ENCODE peak calls at places on chromosomes 5 and 9, in five cellular contexts. W is neural crest cell, U is astrocyte of the spinal cord, O is GM12878, P is HCT116. Q is an unnamed sample.

GRCh38 chr5:82910905-82911304 is 166.3 kb downstream of the TMEM167A start:
- DNase-seq in W (no peak), U (no peak), O (no peak), P (no peak), Q (no peak)

GRCh38 chr9:86413966-86414880 is 60.0 kb upstream of the TUT7 start:
- DNase-seq in W (no peak), U (peak), O (no peak), P (no peak), Q (no peak)

GRCh38 chr5:125756456-125756855 is 666.8 kb upstream of the GRAMD2B start:
- DNase-seq in W (no peak), U (no peak), O (no peak), P (no peak), Q (no peak)

GRCh38 chr5:146622391-146622790 is 106.4 kb upstream of the GPR151 start:
- DNase-seq in W (no peak), U (no peak), O (no peak), P (no peak), Q (no peak)

GRCh38 chr9:18124760-18125159 is 349.2 kb upstream of the ADAMTSL1 start:
- DNase-seq in W (no peak), U (peak), O (no peak), P (no peak), Q (peak)

GRCh38 chr5:139912804-139913203 is 117.2 kb downstream of the PSD2 start:
- DNase-seq in W (no peak), U (no peak), O (no peak), P (no peak), Q (no peak)

GRCh38 chr9:123360161-123361085 is 4.4 kb downstream of the CRB2 start:
- DNase-seq in W (peak), U (no peak), O (no peak), P (no peak), Q (no peak)

GRCh38 chr5:124706729-124707361 is 39.6 kb downstream of the ZNF608 start:
- DNase-seq in W (no peak), U (peak), O (no peak), P (no peak), Q (peak)

GRCh38 chr5:43798740-43799139 is 195.8 kb downstream of the NNT start:
- DNase-seq in W (no peak), U (no peak), O (no peak), P (no peak), Q (no peak)

GRCh38 chr9:71816782-71817549 is 48.7 kb upstream of the CEMIP2 start:
- DNase-seq in W (no peak), U (no peak), O (no peak), P (no peak), Q (no peak)

GRCh38 chr9:123812984-123813383 is 116.9 kb downstream of the DENND1A start:
- DNase-seq in W (no peak), U (no peak), O (no peak), P (no peak), Q (no peak)

GRCh38 chr5:155700333-155700732 is 626.6 kb upstream of the SGCD start:
- DNase-seq in W (no peak), U (no peak), O (no peak), P (no peak), Q (no peak)

GRCh38 chr5:36629729-36630128 is 23.3 kb downstream of the SLC1A3 start:
- DNase-seq in W (no peak), U (no peak), O (no peak), P (no peak), Q (no peak)

GRCh38 chr5:130138406-130139060 is 234.3 kb downstream of the CHSY3 start:
- DNase-seq in W (no peak), U (peak), O (no peak), P (no peak), Q (no peak)

GRCh38 chr5:37448941-37449340 is 69.8 kb downstream of the WDR70 start:
- DNase-seq in W (no peak), U (peak), O (no peak), P (no peak), Q (peak)

GRCh38 chr5:33679791-33680190 is 212.0 kb downstream of the ADAMTS12 start:
- DNase-seq in W (no peak), U (peak), O (no peak), P (no peak), Q (no peak)

GRCh38 chr9:100856238-100856637 is 172.3 kb upstream of the PLPPR1 start:
- DNase-seq in W (no peak), U (no peak), O (no peak), P (no peak), Q (no peak)

GRCh38 chr5:93130623-93131022 is 450.4 kb downstream of the NR2F1-AS1 start:
- DNase-seq in W (no peak), U (peak), O (no peak), P (no peak), Q (peak)

GRCh38 chr5:169831331-169831730 is 149.0 kb downstream of the INSYN2B start:
- DNase-seq in W (no peak), U (no peak), O (no peak), P (no peak), Q (no peak)

GRCh38 chr5:7391215-7391614 is 4.7 kb upstream of the ADCY2 start:
- DNase-seq in W (no peak), U (no peak), O (no peak), P (no peak), Q (no peak)

DNA sequence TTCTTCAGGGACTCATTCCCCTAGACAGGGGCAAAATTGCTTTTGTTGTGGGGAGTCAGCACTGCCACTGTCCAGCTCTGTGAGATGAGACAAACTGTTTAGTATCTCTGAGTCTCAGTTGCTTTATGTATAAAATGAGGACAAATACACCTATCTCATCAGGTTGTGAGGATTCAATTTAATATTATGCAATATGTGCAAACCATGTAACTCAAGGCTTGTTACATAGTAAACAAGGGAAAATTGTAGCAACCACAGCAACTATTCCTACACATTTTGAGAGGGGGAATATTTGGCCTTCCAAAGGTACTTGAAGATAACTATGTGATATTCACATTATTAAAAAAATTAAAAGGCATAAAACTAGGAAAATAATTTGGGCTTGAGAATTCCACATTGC is 411.9 kb upstream of the SLC30A5 start:
- DNase-seq in W (no peak), U (no peak), O (no peak), P (no peak), Q (no peak)
- TF ChIP-seq CTCF in W (no peak), U (no peak), O (no peak), P (no peak), Q (no peak)

GRCh38 chr9:125255781-125256391 is 5.7 kb upstream of the GAPVD1 start:
- DNase-seq in W (no peak), U (no peak), O (no peak), P (no peak), Q (no peak)
- TF ChIP-seq CTCF in W (peak), U (peak), O (peak), P (peak), Q (peak)

GRCh38 chr9:126523621-126524111 is 90.1 kb upstream of the LMX1B start:
- DNase-seq in W (no peak), U (no peak), O (no peak), P (no peak), Q (no peak)

GRCh38 chr9:126522957-126523356 is 90.8 kb upstream of the LMX1B start:
- DNase-seq in W (no peak), U (no peak), O (no peak), P (no peak), Q (no peak)

GRCh38 chr9:126521976-126522590 is 91.6 kb upstream of the LMX1B start:
- DNase-seq in W (no peak), U (no peak), O (no peak), P (no peak), Q (no peak)

GRCh38 chr9:126526218-126527108 is 87.3 kb upstream of the LMX1B start:
- DNase-seq in W (no peak), U (no peak), O (no peak), P (no peak), Q (no peak)

DNA sequence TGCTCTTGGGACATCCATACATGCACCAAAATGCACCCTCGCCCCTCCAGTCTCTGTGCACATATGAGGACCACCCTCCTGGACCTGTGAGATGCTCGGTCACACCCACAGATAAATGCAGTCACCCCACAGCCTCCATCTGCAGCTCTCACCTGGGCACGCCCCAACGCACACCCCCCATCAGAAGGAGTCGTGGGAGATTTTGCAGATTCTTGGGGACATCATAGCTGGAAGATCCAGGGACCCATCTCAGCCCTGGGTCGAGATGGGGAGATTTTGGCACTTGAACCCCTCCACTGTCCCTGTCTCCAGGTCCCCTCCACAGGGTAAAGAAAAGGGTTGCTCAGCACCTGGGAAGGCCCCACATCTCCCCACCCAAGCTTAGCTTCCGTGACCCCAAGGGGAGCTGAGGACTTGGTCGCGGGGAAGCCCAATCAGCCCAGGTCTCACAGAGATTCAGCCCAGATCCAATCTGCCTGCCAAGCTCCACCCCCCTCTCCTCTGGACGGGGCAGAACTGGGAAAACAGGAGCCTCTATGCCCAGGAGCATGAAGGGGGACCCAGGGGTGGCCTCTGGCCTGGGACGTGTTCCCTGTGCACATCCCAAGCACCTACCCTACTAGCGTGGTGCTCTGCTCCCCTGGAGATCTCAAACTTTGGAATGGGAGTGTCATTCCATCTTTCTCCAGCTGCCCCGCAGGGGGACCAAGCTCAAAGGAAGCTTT is 89.2 kb upstream of the LMX1B start:
- DNase-seq in W (no peak), U (no peak), O (no peak), P (no peak), Q (no peak)
- TF ChIP-seq CTCF in W (no peak), U (no peak), O (no peak), P (no peak), Q (no peak)

GRCh38 chr5:141961466-141961865 is 3.5 kb upstream of the PCDH12 start:
- DNase-seq in W (no peak), U (no peak), O (no peak), P (no peak), Q (no peak)

GRCh38 chr5:141958773-141959172 is 771 bp upstream of the PCDH12 start:
- DNase-seq in W (no peak), U (no peak), O (no peak), P (no peak), Q (no peak)

GRCh38 chr5:141960449-141961323 is 2.7 kb upstream of the PCDH12 start:
- DNase-seq in W (peak), U (peak), O (peak), P (peak), Q (peak)

GRCh38 chr5:141958113-141958512 is at the start of gene PCDH12:
- DNase-seq in W (no peak), U (no peak), O (no peak), P (no peak), Q (no peak)

GRCh38 chr5:141960018-141960417 is 2.0 kb upstream of the PCDH12 start:
- DNase-seq in W (no peak), U (no peak), O (no peak), P (no peak), Q (no peak)
- TF ChIP-seq CTCF in W (no peak), U (peak), O (peak), P (peak), Q (peak)

DNA sequence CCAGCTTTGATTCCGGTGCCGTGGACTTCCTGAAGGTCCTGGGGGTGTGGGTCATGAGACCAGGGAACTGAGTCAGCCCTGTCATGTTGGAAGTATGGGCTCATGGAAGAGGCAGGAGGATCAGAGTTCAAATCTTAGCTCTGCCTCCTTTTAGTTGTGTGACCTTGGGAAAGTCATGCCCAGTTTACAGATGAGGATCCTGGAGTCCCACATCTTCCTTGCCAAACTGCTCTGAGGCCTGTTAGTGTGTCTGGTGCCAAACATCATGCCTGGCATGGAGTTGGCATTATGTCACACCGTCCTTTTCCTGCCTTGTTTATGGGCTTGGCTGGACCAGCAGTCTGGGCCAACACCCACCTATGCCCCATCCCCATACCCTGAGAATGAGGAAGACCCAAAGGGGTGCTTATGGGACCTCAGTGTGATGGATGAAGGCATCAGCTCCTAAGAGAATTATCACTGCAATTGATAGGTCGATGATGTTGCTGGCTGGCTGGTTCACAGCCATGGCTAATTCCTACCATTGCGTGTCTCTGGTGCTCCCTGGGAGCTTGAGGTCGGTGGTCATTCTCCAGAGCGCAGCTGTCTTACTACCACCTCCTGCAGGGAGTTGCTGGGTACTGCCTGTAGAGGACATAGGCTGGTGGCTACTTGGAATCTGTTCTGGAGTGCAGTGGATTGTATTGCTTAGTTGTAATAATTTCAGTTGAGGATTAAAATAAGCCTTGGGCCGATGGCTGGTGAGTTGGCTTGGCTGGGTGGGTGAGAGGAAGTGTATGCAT is 140.5 kb upstream of the PITX1 start:
- DNase-seq in W (no peak), U (no peak), O (no peak), P (no peak), Q (no peak)
- TF ChIP-seq CTCF in W (peak), U (peak), O (no peak), P (peak), Q (no peak)

GRCh38 chr9:38025166-38025565 is 43.9 kb downstream of the SHB start:
- DNase-seq in W (no peak), U (no peak), O (no peak), P (no peak), Q (no peak)
- TF ChIP-seq CTCF in W (no peak), U (peak), O (no peak), P (peak), Q (peak)

GRCh38 chr9:134163374-134164196 is 779 bp downstream of the RNU6ATAC start:
- DNase-seq in W (peak), U (peak), O (no peak), P (no peak), Q (no peak)
- TF ChIP-seq CTCF in W (peak), U (peak), O (peak), P (no peak), Q (peak)

GRCh38 chr9:115691097-115691496 is 462.5 kb upstream of the PAPPA start:
- DNase-seq in W (no peak), U (peak), O (no peak), P (no peak), Q (peak)

GRCh38 chr9:115694991-115695390 is 458.6 kb upstream of the PAPPA start:
- DNase-seq in W (no peak), U (no peak), O (no peak), P (no peak), Q (no peak)

GRCh38 chr9:115689331-115689730 is 464.3 kb upstream of the PAPPA start:
- DNase-seq in W (no peak), U (no peak), O (no peak), P (no peak), Q (no peak)

GRCh38 chr9:115691686-115692085 is 461.9 kb upstream of the PAPPA start:
- DNase-seq in W (no peak), U (peak), O (no peak), P (no peak), Q (peak)

DNA sequence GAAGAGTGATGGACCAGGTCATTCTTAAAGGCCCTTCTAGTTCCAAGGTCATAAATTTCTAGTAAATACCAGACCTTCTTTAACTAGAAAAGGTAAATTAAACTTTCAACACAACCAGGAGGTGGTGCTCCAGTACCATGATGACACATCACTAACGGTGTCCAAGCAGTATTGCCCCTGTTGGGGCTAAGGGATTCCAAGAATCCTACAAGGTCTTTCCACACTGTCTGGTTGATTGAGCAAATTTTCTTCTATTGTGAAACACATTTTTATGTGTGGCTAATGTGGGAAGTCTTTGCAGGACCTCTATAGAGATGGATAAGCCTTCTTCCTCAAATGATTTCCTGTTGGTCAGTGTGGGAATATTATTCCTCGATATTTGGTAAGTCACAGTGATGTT is 459.6 kb upstream of the PAPPA start:
- DNase-seq in W (no peak), U (peak), O (no peak), P (no peak), Q (peak)
- TF ChIP-seq CTCF in W (peak), U (peak), O (no peak), P (peak), Q (peak)

GRCh38 chr9:32360983-32361673 is 23.3 kb upstream of the ACO1 start:
- DNase-seq in W (no peak), U (no peak), O (no peak), P (no peak), Q (no peak)

GRCh38 chr9:32359452-32359851 is 25.0 kb upstream of the ACO1 start:
- DNase-seq in W (no peak), U (no peak), O (no peak), P (no peak), Q (no peak)
- TF ChIP-seq CTCF in W (no peak), U (no peak), O (no peak), P (no peak), Q (no peak)